ENCODE peak calls at places on chromosomes 11 and 22, in four cellular contexts. R is effector CD4-positive, alpha-beta T cell; C is endothelial cell; E is T follicular helper cell. K is an unnamed sample.

GRCh38 chr11:63610604-63611394 is 3.4 kb downstream of the PLAAT3 start:
- DNase-seq in R (no peak), C (no peak), E (no peak), K (no peak)

GRCh38 chr11:64250875-64251721 is at the start of gene PLCB3:
- DNase-seq in R (peak; percentile 59), C (peak; percentile 82), E (peak; percentile 41), K (peak; percentile 79)

GRCh38 chr11:64923151-64923661 is 1.3 kb upstream of the PPP2R5B start:
- DNase-seq in R (no peak), C (no peak), E (no peak), K (no peak)

GRCh38 chr11:121282376-121282775 is 10.2 kb upstream of the SC5D start:
- DNase-seq in R (no peak), C (no peak), E (no peak), K (no peak)

GRCh38 chr11:22169833-22170232 is 23.1 kb upstream of the ANO5 start:
- DNase-seq in R (no peak), C (no peak), E (no peak), K (no peak)

GRCh38 chr11:17473071-17473744 is 3.4 kb downstream of the ABCC8 start:
- DNase-seq in R (no peak), C (peak; percentile 66), E (no peak), K (no peak)

GRCh38 chr11:111977141-111978027 is 40.2 kb downstream of the DIXDC1 start:
- DNase-seq in R (no peak), C (peak; percentile 62), E (no peak), K (peak; percentile 54)

GRCh38 chr22:41524809-41525449 is 19.3 kb downstream of the POLR3H start:
- DNase-seq in R (peak; percentile 36), C (no peak), E (peak; percentile 59), K (no peak)

GRCh38 chr11:2380807-2381350 is 3.8 kb downstream of the CD81 start:
- DNase-seq in R (no peak), C (no peak), E (no peak), K (no peak)

GRCh38 chr22:23106906-23107367 is 34.9 kb downstream of the RSPH14 start:
- DNase-seq in R (no peak), C (no peak), E (no peak), K (no peak)

GRCh38 chr22:34068011-34068410 is 147.7 kb upstream of the LARGE1 start:
- DNase-seq in R (no peak), C (no peak), E (no peak), K (no peak)

GRCh38 chr11:83349371-83349770 is 63.2 kb upstream of the CCDC90B start:
- DNase-seq in R (no peak), C (no peak), E (no peak), K (no peak)

GRCh38 chr11:93537022-93537421 is 6.2 kb downstream of the SMCO4 start:
- DNase-seq in R (no peak), C (no peak), E (no peak), K (no peak)

GRCh38 chr22:31080848-31081649 is at the start of gene SMTN:
- DNase-seq in R (peak; percentile 82), C (peak; percentile 94), E (peak; percentile 82), K (peak; percentile 83)

GRCh38 chr22:50074056-50074455 is 11.2 kb downstream of the MLC1 start:
- DNase-seq in R (no peak), C (no peak), E (no peak), K (no peak)

GRCh38 chr11:22459053-22459452 is 120.9 kb downstream of the SLC17A6 start:
- DNase-seq in R (no peak), C (no peak), E (no peak), K (no peak)

GRCh38 chr11:90176069-90176468 is 41.6 kb downstream of the NAALAD2 start:
- DNase-seq in R (no peak), C (no peak), E (no peak), K (no peak)

GRCh38 chr11:10158461-10158860 is 135.6 kb downstream of the SBF2 start:
- DNase-seq in R (no peak), C (no peak), E (no peak), K (no peak)

GRCh38 chr22:19056951-19057401 is 65.2 kb downstream of the DGCR2 start:
- DNase-seq in R (no peak), C (no peak), E (no peak), K (no peak)

GRCh38 chr11:33912405-33913361 is 20.8 kb upstream of the LMO2 start:
- DNase-seq in R (no peak), C (no peak), E (no peak), K (no peak)

GRCh38 chr11:35579557-35580396 is 38.5 kb upstream of the FJX1 start:
- DNase-seq in R (no peak), C (no peak), E (no peak), K (no peak)

GRCh38 chr11:121385693-121386092 is 66.4 kb upstream of the SORL1 start:
- DNase-seq in R (no peak), C (no peak), E (no peak), K (no peak)

GRCh38 chr11:123548774-123549173 is 105.7 kb downstream of the SCN3B start:
- DNase-seq in R (no peak), C (no peak), E (no peak), K (no peak)

GRCh38 chr11:126949066-126949945 is 51.3 kb downstream of the KIRREL3 start:
- DNase-seq in R (no peak), C (no peak), E (no peak), K (no peak)

GRCh38 chr22:31526275-31526674 is 29.9 kb downstream of the SFI1 start:
- DNase-seq in R (no peak), C (no peak), E (no peak), K (peak; percentile 69)

GRCh38 chr11:46555269-46556054 is 38.4 kb downstream of the AMBRA1 start:
- DNase-seq in R (no peak), C (no peak), E (no peak), K (no peak)

GRCh38 chr11:126716456-126717083 is 284.0 kb downstream of the KIRREL3 start:
- DNase-seq in R (peak; percentile 13), C (peak; percentile 76), E (no peak), K (peak; percentile 19)

GRCh38 chr22:37502342-37503182 is 16.4 kb upstream of the MFNG start:
- DNase-seq in R (no peak), C (no peak), E (no peak), K (no peak)

GRCh38 chr11:746289-747175 is 732 bp upstream of the TALDO1 start:
- DNase-seq in R (no peak), C (no peak), E (no peak), K (no peak)

GRCh38 chr11:8989411-8989810 is 14.4 kb downstream of the NRIP3 start:
- DNase-seq in R (no peak), C (no peak), E (no peak), K (no peak)

GRCh38 chr11:113462830-113463229 is 12.4 kb downstream of the DRD2 start:
- DNase-seq in R (no peak), C (no peak), E (no peak), K (no peak)

GRCh38 chr11:130641884-130642283 is 193.4 kb downstream of the ADAMTS15 start:
- DNase-seq in R (no peak), C (no peak), E (no peak), K (no peak)

GRCh38 chr11:33895752-33896137 is 3.9 kb upstream of the LMO2 start:
- DNase-seq in R (no peak), C (no peak), E (no peak), K (no peak)

GRCh38 chr11:58675344-58676155 is 53.1 kb downstream of the CNTF start:
- DNase-seq in R (peak; percentile 64), C (peak; percentile 85), E (peak; percentile 55), K (peak; percentile 68)

K was measured in stimulated activated effector memory CD8-positive, alpha-beta T cell treated with anti-CD3 and anti-CD28 coated beads, Interleukin-12 subunit alpha, Interleukin-12 subunit beta, amount 100 ng/mL, for 72 hours.